ENCODE peak calls at places on chromosomes 12 and 14, in ten cellular contexts. L, G, O, Y, X, Q, K, W, M and C are unnamed samples. For H3K4me1, the result is how much of the 10 kb centered on the place peaks cover.

GRCh38 chr12:13587721-13588389 is 391.3 kb downstream of the EMP1 start:
- DNase-seq in L (no peak), G (no peak), O (no peak), Y (no peak), X (no peak), Q (no peak), K (peak), W (no peak), M (no peak), C (no peak)

GRCh38 chr14:99562848-99563748 is 40.9 kb downstream of the CCDC85C start:
- DNase-seq in L (no peak), G (peak), O (peak), Y (peak), X (peak), Q (peak), K (peak), W (no peak), M (no peak), C (peak)

GRCh38 chr14:88995437-88996198 is 171.2 kb downstream of the TTC8 start:
- DNase-seq in L (no peak), G (no peak), O (no peak), Y (peak), X (no peak), Q (no peak), K (no peak), W (no peak), M (no peak), C (no peak)

GRCh38 chr12:63150255-63151060 is 543 bp downstream of the AVPR1A start:
- DNase-seq in L (no peak), G (peak), O (peak), Y (peak), X (peak), Q (no peak), K (peak), W (no peak), M (no peak), C (no peak)

GRCh38 chr14:23119362-23120327 is 590 bp upstream of the CEBPE start:
- DNase-seq in L (peak), G (no peak), O (no peak), Y (no peak), X (no peak), Q (no peak), K (peak), W (peak), M (no peak), C (no peak)

GRCh38 chr14:22901799-22902198 is 17.1 kb downstream of the RBM23 start:
- DNase-seq in L (no peak), G (no peak), O (no peak), Y (no peak), X (no peak), Q (no peak), K (no peak), W (no peak), M (no peak), C (no peak)

GRCh38 chr14:59371762-59372161 is 93.4 kb downstream of the GPR135 start:
- DNase-seq in L (no peak), G (peak), O (no peak), Y (no peak), X (no peak), Q (no peak), K (no peak), W (no peak), M (no peak), C (no peak)

GRCh38 chr14:103296007-103296406 is 38.0 kb upstream of the EIF5 start:
- DNase-seq in L (no peak), G (peak), O (no peak), Y (peak), X (no peak), Q (peak), K (no peak), W (no peak), M (no peak), C (no peak)

GRCh38 chr12:1542599-1542998 is 51.8 kb downstream of the FBXL14 start:
- DNase-seq in L (no peak), G (no peak), O (no peak), Y (no peak), X (no peak), Q (no peak), K (no peak), W (no peak), M (no peak), C (no peak)

GRCh38 chr12:52254965-52255751 is 19.3 kb upstream of the KRT86 start:
- DNase-seq in L (no peak), G (no peak), O (no peak), Y (no peak), X (no peak), Q (no peak), K (no peak), W (no peak), M (no peak), C (no peak)

GRCh38 chr12:9378430-9378835 is 170.2 kb upstream of the PZP start:
- DNase-seq in L (no peak), G (no peak), O (peak), Y (no peak), X (no peak), Q (no peak), K (peak), W (peak), M (no peak), C (no peak)

GRCh38 chr12:48937170-48937569 is 11.9 kb upstream of the FKBP11 start:
- DNase-seq in L (no peak), G (no peak), O (peak), Y (no peak), X (no peak), Q (peak), K (peak), W (peak), M (no peak), C (no peak)

GRCh38 chr12:51098611-51099010 is 15.2 kb upstream of the CSRNP2 start:
- DNase-seq in L (no peak), G (no peak), O (no peak), Y (no peak), X (no peak), Q (no peak), K (no peak), W (no peak), M (no peak), C (no peak)

GRCh38 chr14:68940614-68941185 is 38.4 kb downstream of the ACTN1 start:
- DNase-seq in L (no peak), G (no peak), O (no peak), Y (no peak), X (no peak), Q (no peak), K (no peak), W (no peak), M (no peak), C (no peak)

GRCh38 chr14:68942281-68943035 is 36.6 kb downstream of the ACTN1 start:
- DNase-seq in L (no peak), G (no peak), O (no peak), Y (no peak), X (no peak), Q (no peak), K (no peak), W (no peak), M (no peak), C (no peak)

GRCh38 chr14:68939893-68940613 is 39.0 kb downstream of the ACTN1 start:
- DNase-seq in L (no peak), G (peak), O (no peak), Y (peak), X (peak), Q (no peak), K (peak), W (no peak), M (peak), C (peak)

GRCh38 chr14:68943107-68943506 is 36.0 kb downstream of the ACTN1 start:
- DNase-seq in L (no peak), G (no peak), O (no peak), Y (no peak), X (no peak), Q (no peak), K (no peak), W (no peak), M (no peak), C (no peak)

GRCh38 chr14:68941820-68942219 is 37.3 kb downstream of the ACTN1 start:
- DNase-seq in L (no peak), G (peak), O (peak), Y (peak), X (no peak), Q (no peak), K (peak), W (no peak), M (no peak), C (peak)
- TF ChIP-seq CTCF in L (no peak), G (peak), O (peak), Y (no peak), X (peak), Q (no peak), K (peak), W (peak), M (no peak), C (peak)

GRCh38 chr12:122078141-122079037 is at the start of gene MLXIP:
- DNase-seq in L (peak), G (peak), O (peak), Y (peak), X (peak), Q (peak), K (peak), W (peak), M (no peak), C (peak)
- H3K4me1 ChIP-seq in L (under half), G (under half), O (under half), Y (under half), X (under half), Q (half or more), K (under half), W (half or more), M (under half), C (under half)

GRCh38 chr14:95049952-95050351 is 107.4 kb downstream of the DICER1 start:
- DNase-seq in L (no peak), G (no peak), O (no peak), Y (no peak), X (no peak), Q (no peak), K (no peak), W (no peak), M (no peak), C (no peak)
- TF ChIP-seq CTCF in L (no peak), G (no peak), O (no peak), Y (no peak), X (no peak), Q (no peak), K (no peak), W (no peak), M (no peak), C (no peak)

DNA sequence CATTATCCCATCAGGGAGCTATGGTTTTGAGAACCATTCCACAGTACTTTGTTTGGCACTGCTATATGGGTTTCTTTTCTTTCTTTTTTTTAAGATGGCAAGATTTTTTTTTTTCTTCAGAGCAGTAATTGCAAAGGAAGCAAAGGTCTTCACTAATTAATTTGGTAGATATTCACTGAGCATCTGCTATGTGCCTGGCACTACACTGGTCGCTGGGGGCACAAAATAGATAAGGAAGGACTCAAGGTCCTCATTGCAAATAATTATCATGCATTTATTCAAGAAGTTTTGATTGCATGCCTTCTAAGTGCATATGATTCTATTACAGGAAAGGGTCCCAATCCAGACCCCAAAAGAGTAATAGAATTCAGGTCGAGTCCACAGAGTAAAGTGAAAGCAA is 10.0 kb upstream of the ATP2A2 start:
- DNase-seq in L (no peak), G (no peak), O (no peak), Y (no peak), X (no peak), Q (no peak), K (no peak), W (no peak), M (no peak), C (no peak)
- H3K4me1 ChIP-seq in L (under half), G (under half), O (under half), Y (under half), X (under half), Q (under half), K (under half), W (under half), M (under half), C (under half)

DNA sequence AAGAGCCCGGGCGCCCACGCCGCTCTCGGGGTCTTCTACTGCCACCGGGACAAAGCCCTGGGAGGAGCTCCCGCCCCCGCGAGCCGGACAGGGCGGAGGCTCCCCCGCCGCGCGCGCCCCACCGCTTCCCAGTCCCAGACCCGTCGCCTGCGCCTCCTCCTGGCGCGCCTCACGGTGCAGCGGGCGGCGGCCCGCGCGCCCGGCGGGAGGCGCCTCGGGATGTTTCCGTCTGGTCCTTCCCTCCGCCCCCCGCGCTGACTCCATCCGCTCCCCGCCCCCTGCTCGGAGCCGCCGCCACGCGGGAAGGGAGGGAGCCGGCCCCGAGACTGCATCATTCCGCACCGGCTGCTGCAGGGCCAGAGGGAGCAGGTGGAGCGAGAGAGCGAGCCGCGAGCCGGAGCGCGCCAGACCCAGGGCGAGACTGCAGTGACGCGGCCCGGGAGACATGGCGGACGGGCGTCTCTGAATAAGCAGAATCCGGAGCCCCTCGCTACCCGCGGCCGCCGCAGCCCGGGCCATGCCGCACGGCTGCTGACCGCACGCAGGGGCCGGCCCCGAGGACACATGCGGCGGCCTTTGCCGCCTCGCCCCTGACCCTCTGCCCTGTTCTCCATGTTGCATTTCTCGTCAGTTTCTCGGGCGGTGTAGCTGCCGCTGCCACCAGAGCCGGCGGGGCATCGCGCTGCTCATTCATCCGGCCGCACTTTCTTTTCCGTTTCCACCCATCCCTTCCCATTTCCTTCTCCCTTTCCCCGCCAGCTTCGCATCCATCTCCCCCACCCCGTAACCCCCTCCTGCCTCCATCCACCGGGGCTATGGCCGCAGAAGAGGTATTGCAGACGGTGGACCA is at the start of gene BICD1:
- DNase-seq in L (peak), G (peak), O (peak), Y (peak), X (peak), Q (peak), K (peak), W (peak), M (no peak), C (peak)
- TF ChIP-seq CTCF in L (peak), G (peak), O (peak), Y (no peak), X (peak), Q (peak), K (peak), W (peak), M (peak), C (no peak)

GRCh38 chr14:95521001-95521400 is 4.6 kb upstream of the SYNE3 start:
- DNase-seq in L (no peak), G (no peak), O (no peak), Y (peak), X (no peak), Q (no peak), K (no peak), W (no peak), M (no peak), C (no peak)
- H3K4me1 ChIP-seq in L (half or more), G (under half), O (under half), Y (under half), X (under half), Q (half or more), K (under half), W (half or more), M (under half), C (under half)

DNA sequence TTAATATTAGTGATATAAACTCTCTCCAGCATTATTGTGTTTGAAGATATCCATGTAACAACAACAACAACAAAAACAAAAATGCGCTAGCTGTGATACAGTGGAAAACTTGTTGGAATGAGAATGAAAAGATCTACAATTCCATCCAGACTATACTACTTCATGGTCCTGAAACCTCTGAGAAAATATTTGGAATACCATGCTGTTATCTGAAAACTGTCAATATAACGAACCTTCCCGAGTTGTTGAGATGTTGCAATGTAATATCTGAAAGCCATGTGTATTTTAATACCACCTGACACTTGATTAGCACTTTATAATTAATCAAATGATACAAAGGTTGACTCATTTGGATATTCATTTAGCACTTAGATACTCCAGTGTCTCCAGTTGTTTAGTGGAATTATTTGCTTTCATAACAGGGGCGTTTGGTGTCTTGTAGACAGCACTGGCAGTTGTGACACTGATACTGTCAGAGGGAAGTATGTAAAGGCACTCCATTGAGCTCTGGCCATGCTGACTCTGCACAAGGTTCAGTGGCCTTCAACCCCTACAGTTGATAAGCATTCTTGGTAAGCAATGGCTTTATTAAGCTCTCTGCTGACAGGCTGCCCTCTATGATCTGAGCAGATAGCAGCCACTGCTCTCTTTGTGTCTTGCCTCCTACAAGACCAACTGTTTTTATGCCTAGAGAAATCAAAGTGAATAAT is 447.1 kb upstream of the SEL1L start:
- DNase-seq in L (no peak), G (peak), O (no peak), Y (no peak), X (no peak), Q (no peak), K (no peak), W (no peak), M (no peak), C (no peak)
- TF ChIP-seq CTCF in L (no peak), G (no peak), O (no peak), Y (no peak), X (no peak), Q (no peak), K (no peak), W (no peak), M (no peak), C (no peak)